ENCODE peak calls at places on chromosome 13, in seven cellular contexts. I is posterior cingulate gyrus; X is glutamatergic neuron; N is anterior cingulate cortex; U is activated CD8-positive, alpha-beta T cell treated with anti-CD3 and anti-CD28 coated beads for 36 hours; A is ecto neural progenitor cell; Q is fibroblast of mammary gland. S is an unnamed sample.

GRCh38 chr13:110472904-110473563 is 88.5 kb downstream of the RAB20 start:
- DNase-seq in Q (no peak), U (no peak), A (no peak), X (no peak), I (no peak), N (no peak), S (no peak)

GRCh38 chr13:30376426-30377311 is 45.6 kb upstream of the UBE2L5 start:
- DNase-seq in I (no peak), Q (no peak), U (peak), N (no peak), X (no peak), A (no peak), S (peak)

GRCh38 chr13:37616131-37616530 is 17.6 kb upstream of the POSTN start:
- DNase-seq in I (no peak), X (no peak), N (no peak), U (no peak), Q (no peak), A (no peak), S (no peak)

GRCh38 chr13:75347925-75348324 is 134.0 kb downstream of the TBC1D4 start:
- DNase-seq in I (no peak), X (no peak), A (no peak), Q (no peak), U (no peak), N (no peak), S (no peak)

GRCh38 chr13:42215578-42216421 is 56.2 kb upstream of the AKAP11 start:
- DNase-seq in U (peak), Q (peak), N (no peak), A (no peak), X (peak), I (no peak), S (peak)

GRCh38 chr13:113585828-113586355 is 1.3 kb downstream of the TFDP1 start:
- DNase-seq in I (no peak), N (no peak), A (no peak), X (no peak), U (no peak), Q (no peak), S (no peak)

GRCh38 chr13:59837101-59837500 is 326.6 kb downstream of the DIAPH3 start:
- DNase-seq in X (no peak), A (no peak), I (no peak), N (no peak), Q (no peak), U (no peak), S (no peak)

GRCh38 chr13:39406688-39407087 is 196.3 kb downstream of the LHFPL6 start:
- DNase-seq in N (no peak), I (no peak), Q (no peak), X (no peak), U (no peak), A (no peak), S (peak)

GRCh38 chr13:97267418-97268059 is 45.4 kb downstream of the MBNL2 start:
- DNase-seq in X (no peak), A (no peak), U (no peak), N (no peak), Q (no peak), I (no peak), S (no peak)

GRCh38 chr13:55516610-55517009 is 1624.1 kb upstream of the PRR20A start:
- DNase-seq in N (no peak), X (no peak), I (no peak), U (no peak), A (no peak), Q (no peak), S (no peak)

GRCh38 chr13:44540761-44541434 is 35.2 kb downstream of the TSC22D1 start:
- DNase-seq in N (no peak), U (no peak), X (no peak), A (no peak), Q (no peak), I (no peak), S (no peak)

GRCh38 chr13:87709947-87710346 is 38.8 kb downstream of the SLITRK5 start:
- DNase-seq in A (no peak), Q (no peak), X (no peak), N (no peak), I (no peak), U (no peak), S (no peak)